ENCODE peak calls at places on chromosomes 5 and 9, in four cellular contexts. D, E, B and I are unnamed samples.

GRCh38 chr5:6744841-6745705 is 31.8 kb downstream of the TENT4A start:
- DNase-seq in D (no peak), E (no peak), B (no peak), I (no peak)

GRCh38 chr5:145946112-145946861 is 9.9 kb downstream of the SH3RF2 start:
- DNase-seq in D (peak), E (peak), B (peak), I (no peak)

GRCh38 chr5:170275376-170275994 is 22.1 kb downstream of the LCP2 start:
- DNase-seq in D (no peak), E (no peak), B (no peak), I (no peak)

GRCh38 chr9:98031935-98032334 is 24.6 kb upstream of the NANS start:
- DNase-seq in D (no peak), E (no peak), B (no peak), I (no peak)

GRCh38 chr9:107034831-107035230 is 171.9 kb downstream of the ZNF462 start:
- DNase-seq in D (no peak), E (peak), B (no peak), I (no peak)

GRCh38 chr5:55593115-55593472 is 58.3 kb upstream of the PLPP1 start:
- DNase-seq in D (no peak), E (no peak), B (no peak), I (no peak)

GRCh38 chr5:72369301-72370079 is 49.3 kb downstream of the PTCD2 start:
- DNase-seq in D (no peak), E (peak), B (no peak), I (no peak)

GRCh38 chr5:113367586-113367985 is 67.2 kb downstream of the TSSK1B start:
- DNase-seq in D (no peak), E (no peak), B (no peak), I (no peak)

GRCh38 chr9:113734826-113735225 is 141.3 kb upstream of the ZNF618 start:
- DNase-seq in D (no peak), E (no peak), B (no peak), I (no peak)

GRCh38 chr5:173228639-173229380 is 6.2 kb downstream of the NKX2-5 start:
- DNase-seq in D (no peak), E (no peak), B (no peak), I (no peak)

GRCh38 chr5:72363146-72363802 is 43.1 kb downstream of the PTCD2 start:
- DNase-seq in D (no peak), E (no peak), B (no peak), I (no peak)

GRCh38 chr9:10265102-10265708 is 347.6 kb downstream of the PTPRD start:
- DNase-seq in D (no peak), E (no peak), B (no peak), I (no peak)

GRCh38 chr5:109553826-109554225 is 135.9 kb upstream of the MAN2A1 start:
- DNase-seq in D (no peak), E (no peak), B (no peak), I (no peak)

GRCh38 chr9:113593682-113594281 is 130.3 kb downstream of the RGS3 start:
- DNase-seq in D (no peak), E (no peak), B (peak), I (peak)

GRCh38 chr5:130571076-130571475 is 594.0 kb downstream of the HINT1 start:
- DNase-seq in D (no peak), E (no peak), B (no peak), I (no peak)

GRCh38 chr5:43420241-43420640 is 8.1 kb upstream of the CCL28 start:
- DNase-seq in D (no peak), E (no peak), B (peak), I (no peak)

GRCh38 chr5:60369391-60369790 is 330.6 kb downstream of the DEPDC1B start:
- DNase-seq in D (no peak), E (no peak), B (no peak), I (no peak)

GRCh38 chr5:88236866-88237642 is 31.6 kb downstream of the TMEM161B start:
- DNase-seq in D (no peak), E (no peak), B (no peak), I (no peak)

GRCh38 chr9:93121316-93122241 is 12.5 kb downstream of the NINJ1 start:
- DNase-seq in D (no peak), E (no peak), B (no peak), I (no peak)

GRCh38 chr9:16048129-16048528 is 495.3 kb downstream of the CCDC171 start:
- DNase-seq in D (no peak), E (no peak), B (no peak), I (no peak)

GRCh38 chr9:6090272-6090671 is 74.8 kb upstream of the RANBP6 start:
- DNase-seq in D (no peak), E (no peak), B (no peak), I (no peak)

GRCh38 chr9:6610073-6610472 is 35.5 kb downstream of the GLDC start:
- DNase-seq in D (no peak), E (no peak), B (no peak), I (no peak)

GRCh38 chr5:15255601-15256000 is 244.4 kb upstream of the FBXL7 start:
- DNase-seq in D (no peak), E (no peak), B (no peak), I (no peak)

GRCh38 chr5:153551537-153552079 is 61.1 kb downstream of the GRIA1 start:
- DNase-seq in D (no peak), E (no peak), B (peak), I (no peak)

GRCh38 chr5:148020247-148020646 is 43.5 kb upstream of the SPINK5 start:
- DNase-seq in D (no peak), E (no peak), B (no peak), I (no peak)

GRCh38 chr9:114364528-114365041 is 23.2 kb downstream of the AKNA start:
- DNase-seq in D (no peak), E (no peak), B (no peak), I (no peak)

GRCh38 chr9:113589890-113590289 is 126.4 kb downstream of the RGS3 start:
- DNase-seq in D (peak), E (no peak), B (no peak), I (no peak)

GRCh38 chr5:134438268-134438622 is 26.6 kb upstream of the CDKN2AIPNL start:
- DNase-seq in D (no peak), E (no peak), B (no peak), I (no peak)

GRCh38 chr5:152634596-152634995 is 229.5 kb upstream of the NMUR2 start:
- DNase-seq in D (no peak), E (no peak), B (no peak), I (no peak)

GRCh38 chr9:121463026-121463827 is 36.4 kb downstream of the GGTA1 start:
- DNase-seq in D (peak), E (no peak), B (peak), I (no peak)

GRCh38 chr5:142685418-142686209 is at the start of gene FGF1:
- DNase-seq in D (no peak), E (no peak), B (no peak), I (no peak)

GRCh38 chr9:116859763-116860162 is 172.7 kb downstream of the TRIM32 start:
- DNase-seq in D (no peak), E (no peak), B (no peak), I (no peak)

GRCh38 chr9:116861321-116861720 is 174.2 kb downstream of the TRIM32 start:
- DNase-seq in D (no peak), E (no peak), B (no peak), I (no peak)

GRCh38 chr9:116855881-116856662 is 169.0 kb downstream of the TRIM32 start:
- DNase-seq in D (no peak), E (no peak), B (no peak), I (no peak)

GRCh38 chr9:116857321-116857720 is 170.2 kb downstream of the TRIM32 start:
- DNase-seq in D (no peak), E (no peak), B (no peak), I (no peak)

DNA sequence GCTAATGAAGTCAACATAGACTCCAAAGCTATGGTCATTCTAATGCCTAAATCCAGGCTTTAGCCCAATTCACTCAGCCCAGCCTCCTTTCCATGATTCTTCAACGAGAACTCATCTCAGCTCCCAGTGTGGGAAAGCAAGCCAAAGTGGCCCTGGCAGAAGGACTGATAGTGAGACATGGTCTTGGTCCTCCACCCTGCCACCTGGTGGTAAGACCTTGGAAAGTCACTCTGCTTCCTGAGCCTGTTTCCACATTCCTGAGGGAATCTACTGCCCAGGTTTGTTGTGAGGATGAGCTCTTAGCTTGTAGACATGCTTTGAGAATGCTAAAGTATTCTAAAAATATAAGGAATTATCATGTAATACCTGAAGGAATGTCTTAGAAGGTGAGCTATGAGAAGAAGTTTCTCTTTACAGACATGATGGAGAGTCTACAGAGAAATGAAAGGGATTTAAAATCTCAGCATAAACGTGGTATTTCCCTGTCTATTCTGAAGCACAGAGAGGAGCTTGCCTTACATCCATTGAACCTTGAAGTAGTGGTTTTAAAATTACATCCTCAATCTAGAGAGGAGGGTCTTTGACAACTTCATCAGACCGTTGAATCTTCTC is 173.5 kb downstream of the TRIM32 start:
- DNase-seq in D (peak), E (no peak), B (peak), I (peak)
- TF ChIP-seq POLR2AphosphoS5 in D (no peak), E (no peak), B (no peak), I (no peak)

DNA sequence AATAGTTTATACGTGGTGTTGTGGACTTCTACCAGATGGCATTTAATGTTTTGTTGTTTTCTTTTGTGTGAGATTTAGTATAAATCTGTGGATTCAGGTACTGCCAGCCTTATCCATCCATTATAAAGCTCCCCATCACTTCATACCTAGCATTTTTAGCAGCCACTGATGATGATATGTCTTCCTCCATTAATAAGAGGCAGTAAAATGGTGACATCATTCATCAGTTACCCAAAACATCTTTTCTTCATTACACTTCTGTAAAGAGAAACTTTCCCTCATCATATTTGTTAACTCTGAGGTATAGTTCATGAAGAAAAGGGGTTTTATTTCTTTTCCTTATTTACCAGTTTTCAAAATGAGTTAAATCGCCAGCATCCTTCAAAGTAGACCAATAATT is 19.4 kb downstream of the CHD1 start:
- DNase-seq in D (no peak), E (no peak), B (no peak), I (no peak)
- TF ChIP-seq SPI1 in D (no peak), E (no peak), B (no peak), I (no peak)

DNA sequence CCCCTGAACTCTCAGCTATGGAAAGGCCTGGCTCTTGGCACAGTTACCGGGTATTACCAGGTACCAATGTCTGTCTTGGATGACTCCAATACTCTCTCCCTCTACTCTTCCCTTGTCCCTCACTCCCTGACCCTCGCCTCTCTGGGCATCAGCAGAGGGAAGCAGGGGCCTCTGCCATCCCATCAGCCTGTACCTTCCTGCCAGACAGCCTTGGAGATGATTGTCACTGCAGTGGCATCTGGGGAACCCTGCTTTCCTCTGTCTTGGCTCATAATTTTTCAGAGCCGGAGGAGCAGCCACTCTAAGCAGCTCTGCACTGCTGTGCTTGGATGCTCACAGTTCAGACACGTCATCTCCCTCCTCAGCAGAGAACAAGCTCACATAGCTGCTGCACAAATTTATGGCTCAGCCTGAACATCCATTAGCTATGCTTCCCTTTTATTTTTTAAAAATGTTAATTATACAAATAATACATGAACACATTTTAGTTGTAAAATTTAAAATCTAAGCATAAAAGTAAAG is 274.1 kb downstream of the SMARCA2 start:
- DNase-seq in D (no peak), E (no peak), B (no peak), I (no peak)
- TF ChIP-seq POLR2AphosphoS5 in D (no peak), E (no peak), B (no peak), I (no peak)

DNA sequence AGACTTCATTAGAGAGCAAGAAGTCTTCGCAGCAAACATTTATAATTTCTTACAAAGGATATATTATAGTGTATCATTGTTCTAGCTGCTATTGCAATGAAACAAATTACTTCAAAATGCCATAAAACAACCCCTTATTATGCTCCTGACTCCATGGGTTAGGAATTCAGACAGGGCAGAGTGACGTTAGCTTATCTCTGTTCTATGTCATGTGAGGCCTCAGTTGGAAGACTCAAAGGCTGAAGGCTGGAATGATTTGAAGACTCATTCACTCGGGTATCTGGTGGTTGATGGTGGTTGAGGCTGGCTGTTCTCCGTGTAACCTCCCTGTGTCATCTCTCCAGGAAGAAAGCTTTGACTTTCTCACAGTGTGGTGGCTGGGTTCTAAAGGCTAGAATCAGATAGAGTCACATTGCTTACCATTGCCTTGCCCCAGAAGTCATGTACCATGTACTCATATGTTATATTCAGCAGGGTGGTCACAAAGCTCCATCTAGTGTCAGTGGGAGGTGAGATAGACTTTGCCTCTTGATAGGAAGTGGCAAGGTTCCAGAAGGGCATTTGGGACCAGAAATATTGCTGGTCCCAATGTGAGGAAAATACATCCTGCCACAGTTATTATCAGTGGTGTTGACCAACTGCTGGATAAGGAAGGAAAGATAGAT is 226.8 kb downstream of the TMEM38B start:
- DNase-seq in D (no peak), E (no peak), B (no peak), I (no peak)
- TF ChIP-seq SPI1 in D (no peak), E (no peak), B (no peak), I (no peak)

DNA sequence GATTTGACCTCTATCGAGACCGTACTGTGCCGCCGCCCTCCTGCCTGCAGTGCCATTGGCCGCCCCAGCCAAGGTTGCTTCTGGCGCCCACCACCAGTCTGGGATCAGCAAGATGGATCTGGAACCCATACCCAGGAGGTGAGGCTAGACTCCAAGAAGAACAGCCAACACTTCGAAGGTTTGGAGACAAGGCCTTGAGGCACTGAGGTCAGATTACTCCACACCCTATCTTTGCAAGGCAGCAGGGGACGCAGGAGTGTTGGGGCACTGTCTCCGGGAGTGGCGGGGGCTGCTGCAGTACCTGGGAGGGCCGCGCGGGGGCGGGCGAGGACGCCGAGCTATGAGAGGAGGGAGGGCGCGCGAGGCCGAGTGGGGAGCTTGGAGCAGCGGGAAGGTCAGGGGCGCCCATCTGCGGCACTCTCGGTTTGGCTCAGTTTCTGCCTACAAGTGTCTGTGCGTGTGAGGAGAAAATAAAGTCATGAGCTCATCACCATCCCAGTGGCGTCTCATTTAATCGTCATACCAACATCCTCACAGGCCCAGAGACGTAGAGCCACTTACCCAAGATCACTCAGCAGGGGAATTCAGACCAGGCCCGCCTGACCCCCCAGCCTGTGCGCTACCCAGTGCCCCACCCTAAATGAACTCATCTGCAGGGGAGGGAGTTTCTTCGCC is 20.5 kb upstream of the PSD2 start:
- DNase-seq in D (peak), E (no peak), B (peak), I (peak)
- TF ChIP-seq POLR2AphosphoS5 in D (no peak), E (no peak), B (peak), I (no peak)

GRCh38 chr9:133693703-133694529 is 44.2 kb downstream of the SARDH start:
- DNase-seq in D (no peak), E (no peak), B (no peak), I (no peak)
- TF ChIP-seq SPI1 in D (no peak), E (no peak), B (no peak), I (no peak)

DNA sequence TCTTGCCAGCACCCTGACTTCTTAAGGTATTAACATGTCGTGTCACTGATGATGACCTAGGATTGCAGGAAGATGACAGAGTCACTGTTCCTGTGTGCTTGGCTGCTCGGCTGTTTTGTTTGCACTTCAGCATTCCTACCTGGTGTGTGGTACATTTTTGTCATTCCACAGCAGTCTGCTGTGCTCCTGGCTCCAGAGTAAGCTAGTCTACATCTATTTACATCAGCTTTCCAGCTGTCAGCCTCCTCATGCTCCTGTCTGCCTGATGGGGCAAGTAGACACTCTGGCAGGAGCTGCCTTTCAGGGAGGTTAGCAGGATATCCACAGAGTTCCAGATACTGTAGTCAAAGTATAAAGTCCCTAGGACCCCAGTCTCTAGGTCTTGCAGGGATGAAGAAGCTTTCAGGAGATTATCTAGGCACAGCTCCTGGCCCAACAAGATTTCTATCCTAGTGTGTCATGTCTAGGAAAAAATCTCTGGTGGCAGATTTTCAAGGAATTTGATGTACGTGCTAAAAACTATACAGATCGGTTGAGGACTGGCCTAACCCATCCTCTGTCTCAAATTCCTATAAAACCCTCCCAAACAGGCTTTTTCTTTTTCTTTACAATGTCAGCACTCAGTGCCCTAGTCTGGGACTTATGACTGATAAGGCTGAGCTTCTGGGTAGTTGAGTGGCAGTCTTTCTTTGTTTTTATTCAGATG is 28.5 kb downstream of the RUSC2 start:
- DNase-seq in D (no peak), E (no peak), B (no peak), I (no peak)
- TF ChIP-seq POLR2AphosphoS5 in D (no peak), E (no peak), B (no peak), I (no peak)

GRCh38 chr5:41794478-41794877 is 75.7 kb downstream of the OXCT1 start:
- DNase-seq in D (no peak), E (no peak), B (no peak), I (no peak)
- TF ChIP-seq SPI1 in D (no peak), E (no peak), B (no peak), I (no peak)

GRCh38 chr5:39760385-39761198 is 335.8 kb upstream of the DAB2 start:
- DNase-seq in D (peak), E (no peak), B (no peak), I (no peak)
- TF ChIP-seq POLR2AphosphoS5 in D (peak), E (no peak), B (no peak), I (no peak)